ENCODE peak calls at places on chromosome 20, in six cellular contexts. D is colonic mucosa; B is naive thymus-derived CD4-positive, alpha-beta T cell; X is CD8-positive, alpha-beta memory T cell; G is mesenchymal stem cell; L is IMR-90. N is an unnamed sample. For H3K36me3 and H3K4me1, the result is how much of the 10 kb centered on the place peaks cover.

GRCh38 chr20:63739129-63740069 is at the start of gene SLC2A4RG:
- DNase-seq in D (peak), B (peak), X (peak), G (peak), L (peak), N (peak)

GRCh38 chr20:51763965-51764602 is 4.1 kb downstream of the ATP9A start:
- DNase-seq in D (no peak), B (no peak), X (no peak), G (peak), L (peak), N (peak)

GRCh38 chr20:4949833-4950178 is 51.5 kb downstream of the SLC23A2 start:
- DNase-seq in D (peak), B (no peak), X (no peak), G (peak), L (peak), N (no peak)

GRCh38 chr20:62200491-62201172 is 17.8 kb downstream of the MTG2 start:
- DNase-seq in D (no peak), B (no peak), X (no peak), G (no peak), L (no peak), N (peak)

GRCh38 chr20:33392016-33392415 is 9.3 kb downstream of the CDK5RAP1 start:
- DNase-seq in D (no peak), B (no peak), X (no peak), G (peak), L (peak), N (peak)

GRCh38 chr20:14826926-14827325 is 489.5 kb upstream of the FLRT3 start:
- DNase-seq in D (no peak), B (no peak), X (no peak), G (no peak), L (no peak), N (no peak)

GRCh38 chr20:64044484-64045247 is 4.8 kb downstream of the SOX18 start:
- DNase-seq in D (no peak), B (no peak), X (no peak), G (peak), L (peak), N (peak)

GRCh38 chr20:24490598-24490997 is 21.2 kb downstream of the SYNDIG1 start:
- DNase-seq in D (no peak), B (no peak), X (no peak), G (no peak), L (no peak), N (no peak)

GRCh38 chr20:22106308-22106938 is 401.0 kb downstream of the PAX1 start:
- DNase-seq in D (no peak), B (no peak), X (no peak), G (no peak), L (no peak), N (peak)

GRCh38 chr20:29756664-29757063 is 1500.8 kb upstream of the DEFB115 start:
- DNase-seq in D (no peak), B (no peak), X (no peak), G (no peak), L (no peak), N (no peak)

GRCh38 chr20:34292496-34292895 is 10.7 kb downstream of the AHCY start:
- DNase-seq in D (no peak), B (no peak), X (no peak), G (no peak), L (no peak), N (no peak)

GRCh38 chr20:19552144-19552895 is 205.7 kb upstream of the RIN2 start:
- DNase-seq in D (no peak), B (no peak), X (no peak), G (no peak), L (peak), N (peak)

GRCh38 chr20:36407196-36407733 is 101.1 kb downstream of the DLGAP4 start:
- DNase-seq in D (no peak), B (no peak), X (no peak), G (peak), L (peak), N (peak)

GRCh38 chr20:62010551-62011402 is 54.9 kb downstream of the TAF4 start:
- DNase-seq in D (peak), B (peak), X (peak), G (peak), L (peak), N (peak)

GRCh38 chr20:20405619-20406018 is 37.7 kb downstream of the INSM1 start:
- DNase-seq in D (no peak), B (no peak), X (no peak), G (no peak), L (no peak), N (no peak)

GRCh38 chr20:63749597-63750508 is 10.3 kb downstream of the SLC2A4RG start:
- DNase-seq in D (no peak), B (no peak), X (no peak), G (no peak), L (no peak), N (peak)

GRCh38 chr20:61728786-61729365 is 336.8 kb downstream of the TAF4 start:
- DNase-seq in D (no peak), B (no peak), X (no peak), G (no peak), L (no peak), N (no peak)

GRCh38 chr20:39946053-39946810 is 742.8 kb downstream of the MAFB start:
- DNase-seq in D (no peak), B (no peak), X (no peak), G (no peak), L (no peak), N (no peak)

GRCh38 chr20:507006-507758 is 36.4 kb downstream of the CSNK2A1 start:
- DNase-seq in D (no peak), B (no peak), X (no peak), G (no peak), L (no peak), N (no peak)

GRCh38 chr20:504632-505075 is 38.9 kb downstream of the CSNK2A1 start:
- DNase-seq in D (no peak), B (no peak), X (no peak), G (no peak), L (no peak), N (no peak)

GRCh38 chr20:497979-498378 is 35.6 kb upstream of the TBC1D20 start:
- DNase-seq in D (no peak), B (no peak), X (no peak), G (no peak), L (no peak), N (no peak)

GRCh38 chr20:507933-508332 is 35.7 kb downstream of the CSNK2A1 start:
- DNase-seq in D (no peak), B (no peak), X (no peak), G (peak), L (peak), N (no peak)

DNA sequence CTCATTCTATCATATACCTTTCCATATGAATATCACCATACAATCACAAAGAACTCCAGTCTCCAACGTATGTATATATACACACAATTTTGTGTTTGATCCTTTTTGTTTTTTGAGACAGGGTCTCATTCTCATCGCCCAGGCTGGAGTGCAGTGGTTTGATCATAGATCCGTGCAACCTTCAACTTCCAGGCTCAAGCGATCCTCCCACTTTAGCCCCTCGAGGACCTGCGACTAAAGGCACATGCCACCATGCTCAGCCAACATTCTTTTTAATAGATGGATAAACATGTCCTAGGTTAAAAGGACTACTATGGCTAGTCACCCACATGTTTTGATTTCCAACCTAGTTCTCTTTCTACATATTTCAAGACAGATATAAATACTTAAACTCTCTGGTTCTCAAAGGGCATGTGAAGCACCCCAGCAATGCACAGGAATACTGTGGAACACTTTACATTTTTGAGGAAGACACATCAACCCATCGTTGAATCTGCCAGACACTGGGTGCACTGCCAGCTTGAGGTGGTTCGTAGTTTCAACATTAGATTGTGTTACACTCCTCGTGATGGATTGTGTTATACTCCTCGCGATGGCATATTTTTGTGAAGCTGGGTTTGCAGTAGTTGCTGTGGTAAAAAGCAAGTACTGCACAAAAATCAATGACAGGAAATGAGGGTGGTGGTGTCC is 40.4 kb downstream of the CSNK2A1 start:
- DNase-seq in D (no peak), B (no peak), X (no peak), G (no peak), L (no peak), N (no peak)
- H3K36me3 ChIP-seq in D (under half), B (under half), X (under half), G (under half), L (under half), N (half or more)

DNA sequence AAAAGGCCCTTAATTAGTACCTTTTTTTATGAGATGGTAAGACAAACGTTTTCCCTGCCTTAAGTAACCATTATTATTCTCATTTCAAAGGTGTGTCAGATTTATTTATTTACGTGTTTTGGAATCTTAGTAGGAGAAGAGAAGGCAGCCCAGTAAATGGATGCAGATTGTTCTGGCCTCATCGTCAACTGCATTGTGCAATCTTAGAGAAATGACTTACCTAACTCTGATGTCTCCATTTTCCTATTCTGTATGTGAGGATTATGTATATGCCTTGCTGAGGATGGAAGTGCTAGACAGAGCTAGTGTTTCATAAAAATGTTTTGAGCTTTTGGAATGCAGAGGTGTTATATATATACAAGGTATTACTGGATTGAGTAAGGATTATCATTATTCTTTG is 97.0 kb upstream of the JAG1 start:
- DNase-seq in D (no peak), B (no peak), X (no peak), G (no peak), L (no peak), N (no peak)
- H3K4me1 ChIP-seq in D (under half), B (under half), X (under half), G (under half), L (under half), N (under half)

GRCh38 chr20:56395166-56395565 is 2.7 kb downstream of the CSTF1 start:
- DNase-seq in D (no peak), B (no peak), X (no peak), G (no peak), L (no peak), N (no peak)
- H3K36me3 ChIP-seq in D (under half), B (under half), X (under half), G (under half), L (under half), N (under half)

GRCh38 chr20:43919686-43920403 is 5.2 kb downstream of the TOX2 start:
- DNase-seq in D (no peak), B (no peak), X (no peak), G (no peak), L (no peak), N (no peak)
- H3K4me1 ChIP-seq in D (under half), B (under half), X (under half), G (under half), L (under half), N (under half)

GRCh38 chr20:13772529-13772928 is 12.2 kb downstream of the ESF1 start:
- DNase-seq in D (no peak), B (no peak), X (no peak), G (no peak), L (peak), N (no peak)

GRCh38 chr20:13777171-13777601 is 7.5 kb downstream of the ESF1 start:
- DNase-seq in D (no peak), B (no peak), X (no peak), G (peak), L (peak), N (no peak)

GRCh38 chr20:13775867-13776266 is 8.9 kb downstream of the ESF1 start:
- DNase-seq in D (no peak), B (no peak), X (no peak), G (no peak), L (no peak), N (no peak)

GRCh38 chr20:13770141-13770540 is 14.6 kb downstream of the ESF1 start:
- DNase-seq in D (no peak), B (no peak), X (no peak), G (no peak), L (no peak), N (no peak)

GRCh38 chr20:13771853-13772453 is 12.8 kb downstream of the ESF1 start:
- DNase-seq in D (no peak), B (no peak), X (peak), G (peak), L (peak), N (no peak)
- H3K36me3 ChIP-seq in D (under half), B (under half), X (under half), G (under half), L (under half), N (half or more)

GRCh38 chr20:47972916-47973309 is 187.6 kb upstream of the SULF2 start:
- DNase-seq in D (no peak), B (no peak), X (no peak), G (no peak), L (no peak), N (no peak)
- H3K4me1 ChIP-seq in D (under half), B (under half), X (under half), G (under half), L (under half), N (under half)

GRCh38 chr20:17614812-17615644 is 45.2 kb downstream of the DSTN start:
- DNase-seq in D (peak), B (peak), X (no peak), G (no peak), L (no peak), N (peak)

GRCh38 chr20:17616480-17617211 is 46.8 kb downstream of the DSTN start:
- DNase-seq in D (peak), B (peak), X (no peak), G (no peak), L (no peak), N (peak)

GRCh38 chr20:17617212-17617867 is 47.5 kb downstream of the DSTN start:
- DNase-seq in D (peak), B (peak), X (peak), G (peak), L (no peak), N (peak)

GRCh38 chr20:17614176-17614811 is 44.4 kb downstream of the DSTN start:
- DNase-seq in D (peak), B (peak), X (no peak), G (peak), L (peak), N (peak)

DNA sequence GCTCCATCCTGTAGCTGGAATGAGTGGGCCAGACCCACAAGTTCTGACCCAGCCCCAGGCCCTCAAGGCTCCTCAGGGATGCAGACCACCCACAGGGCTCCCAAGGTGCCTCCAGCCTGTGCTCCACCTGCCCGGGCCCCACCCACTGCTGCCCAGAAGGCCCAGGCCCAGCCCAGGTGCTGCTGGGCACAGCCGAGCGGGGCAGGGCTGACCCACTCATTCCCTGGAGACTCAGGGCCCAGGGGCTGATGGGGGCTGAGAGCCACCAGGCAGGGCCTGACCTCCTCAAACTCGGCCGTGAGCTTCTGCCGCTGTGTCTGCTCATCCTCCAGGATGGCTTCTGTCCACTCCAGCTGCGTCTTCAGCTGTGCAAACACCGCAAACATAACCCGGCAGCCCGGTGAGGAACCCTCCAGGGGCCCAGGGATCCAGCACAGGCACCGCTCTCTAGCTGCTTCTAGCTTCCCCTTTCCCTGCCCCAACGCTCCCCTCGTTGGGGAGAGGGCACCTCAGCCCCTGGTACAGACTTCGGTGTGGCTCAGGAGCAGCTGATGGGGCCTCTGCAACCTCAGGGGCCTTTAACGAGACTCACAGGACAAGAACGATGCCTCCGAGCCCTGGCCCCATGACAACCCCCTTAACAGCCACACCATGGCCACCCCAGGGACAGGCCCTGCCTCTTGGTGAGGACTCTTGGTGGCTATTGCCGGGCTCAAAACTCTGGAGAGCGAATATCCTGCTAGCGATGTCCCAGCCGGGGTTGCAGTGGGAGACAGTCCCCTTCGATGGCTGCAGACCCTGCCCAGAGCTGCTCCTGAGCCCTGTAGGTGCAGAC is 46.0 kb downstream of the DSTN start:
- DNase-seq in D (peak), B (peak), X (no peak), G (no peak), L (no peak), N (peak)
- H3K36me3 ChIP-seq in D (under half), B (under half), X (under half), G (half or more), L (half or more), N (half or more)

DNA sequence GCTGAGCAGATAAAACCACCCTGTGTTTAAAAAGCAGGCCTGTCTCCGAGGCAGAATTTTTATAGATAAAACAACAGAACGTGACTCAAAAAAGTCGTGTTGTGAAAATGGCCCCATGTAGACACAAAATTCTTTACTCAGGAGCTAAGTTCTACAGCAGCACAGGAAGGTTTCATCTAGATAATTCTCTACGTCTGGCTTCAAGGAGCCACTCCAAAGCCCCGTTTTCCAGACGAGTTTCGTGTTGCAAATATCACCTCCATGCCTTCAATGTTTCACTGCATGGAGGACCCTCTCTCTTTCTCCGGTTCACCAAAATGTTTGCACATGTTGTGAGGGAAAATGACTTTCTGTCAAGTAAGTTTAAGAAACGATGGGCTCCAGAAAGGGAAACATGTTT is 12.0 kb upstream of the BMP7 start:
- DNase-seq in D (no peak), B (no peak), X (no peak), G (no peak), L (no peak), N (no peak)
- H3K4me1 ChIP-seq in D (under half), B (under half), X (under half), G (under half), L (under half), N (under half)

DNA sequence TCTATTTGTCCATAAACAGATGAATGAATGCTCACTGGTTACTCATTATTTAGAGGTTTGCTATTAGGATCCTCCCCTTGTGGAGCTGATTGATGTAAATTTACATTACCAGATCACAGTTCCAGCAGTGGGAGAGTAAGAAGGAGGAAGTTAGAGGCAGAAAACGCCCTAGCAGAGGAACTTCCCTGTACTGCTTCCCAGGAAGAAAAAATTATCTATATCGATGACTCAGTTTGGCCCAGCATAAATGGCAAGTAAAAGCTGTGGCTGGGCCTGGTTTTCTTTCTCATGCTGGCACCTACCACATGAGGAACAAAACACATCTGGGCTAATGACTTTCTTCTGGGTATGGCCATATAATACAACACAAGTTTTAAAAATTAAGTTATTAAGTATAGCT is 35.7 kb downstream of the DNAAF9 start:
- DNase-seq in D (no peak), B (no peak), X (no peak), G (no peak), L (no peak), N (no peak)
- H3K36me3 ChIP-seq in D (under half), B (under half), X (under half), G (under half), L (under half), N (under half)

GRCh38 chr20:50635014-50635557 is 56.3 kb downstream of the RIPOR3 start:
- DNase-seq in D (no peak), B (no peak), X (no peak), G (no peak), L (no peak), N (no peak)
- H3K4me1 ChIP-seq in D (under half), B (under half), X (under half), G (under half), L (under half), N (under half)